ENCODE peak calls at places on chromosomes 3 and 15, in five cellular contexts. One of them, this sample, is unnamed.

GRCh38 chr15:25784876-25785642 is 78.1 kb downstream of the ATP10A start:
- DNase-seq in psoas muscle: no peak
- DNase-seq in sigmoid colon: peak; percentile 58
- DNase-seq in activated CD4-positive, alpha-beta T cell treated with anti-CD3 and anti-CD28 coated beads, Interleukin-2, amount 50 U/mL, for 24 hours: no peak
- DNase-seq in ureter: no peak
- DNase-seq in this sample: no peak

GRCh38 chr3:132344666-132345280 is 27.6 kb downstream of the ACP3 start:
- DNase-seq in sigmoid colon: no peak
- DNase-seq in activated CD4-positive, alpha-beta T cell treated with anti-CD3 and anti-CD28 coated beads, Interleukin-2, amount 50 U/mL, for 24 hours: no peak
- DNase-seq in psoas muscle: no peak
- DNase-seq in ureter: no peak
- DNase-seq in this sample: no peak

GRCh38 chr15:97604673-97605072 is 355.8 kb upstream of the ARRDC4 start:
- DNase-seq in sigmoid colon: no peak
- DNase-seq in ureter: no peak
- DNase-seq in activated CD4-positive, alpha-beta T cell treated with anti-CD3 and anti-CD28 coated beads, Interleukin-2, amount 50 U/mL, for 24 hours: no peak
- DNase-seq in psoas muscle: no peak
- DNase-seq in this sample: no peak

GRCh38 chr3:120275553-120276092 is 9.4 kb downstream of the GPR156 start:
- DNase-seq in ureter: no peak
- DNase-seq in sigmoid colon: no peak
- DNase-seq in activated CD4-positive, alpha-beta T cell treated with anti-CD3 and anti-CD28 coated beads, Interleukin-2, amount 50 U/mL, for 24 hours: no peak
- DNase-seq in psoas muscle: no peak
- DNase-seq in this sample: no peak

GRCh38 chr3:15860014-15860934 is 62.5 kb upstream of the ANKRD28 start:
- DNase-seq in activated CD4-positive, alpha-beta T cell treated with anti-CD3 and anti-CD28 coated beads, Interleukin-2, amount 50 U/mL, for 24 hours: peak; percentile 28
- DNase-seq in ureter: peak; percentile 50
- DNase-seq in sigmoid colon: peak; percentile 75
- DNase-seq in psoas muscle: peak; percentile 35
- DNase-seq in this sample: peak; percentile 61

GRCh38 chr3:108966773-108967172 is 13.1 kb upstream of the GUCA1C start:
- DNase-seq in activated CD4-positive, alpha-beta T cell treated with anti-CD3 and anti-CD28 coated beads, Interleukin-2, amount 50 U/mL, for 24 hours: no peak
- DNase-seq in sigmoid colon: no peak
- DNase-seq in ureter: no peak
- DNase-seq in psoas muscle: no peak
- DNase-seq in this sample: no peak

GRCh38 chr3:45055411-45056143 is 29.5 kb downstream of the CLEC3B start:
- DNase-seq in activated CD4-positive, alpha-beta T cell treated with anti-CD3 and anti-CD28 coated beads, Interleukin-2, amount 50 U/mL, for 24 hours: no peak
- DNase-seq in psoas muscle: no peak
- DNase-seq in sigmoid colon: no peak
- DNase-seq in ureter: no peak
- DNase-seq in this sample: no peak

GRCh38 chr3:21835266-21835665 is 84.3 kb upstream of the ZNF385D start:
- DNase-seq in activated CD4-positive, alpha-beta T cell treated with anti-CD3 and anti-CD28 coated beads, Interleukin-2, amount 50 U/mL, for 24 hours: no peak
- DNase-seq in ureter: no peak
- DNase-seq in sigmoid colon: no peak
- DNase-seq in psoas muscle: no peak
- DNase-seq in this sample: no peak

GRCh38 chr3:110697961-110698360 is 373.7 kb upstream of the NECTIN3 start:
- DNase-seq in psoas muscle: peak; percentile 15
- DNase-seq in sigmoid colon: no peak
- DNase-seq in ureter: no peak
- DNase-seq in activated CD4-positive, alpha-beta T cell treated with anti-CD3 and anti-CD28 coated beads, Interleukin-2, amount 50 U/mL, for 24 hours: no peak
- DNase-seq in this sample: no peak

GRCh38 chr3:50971487-50971924 is 296.8 kb downstream of the DOCK3 start:
- DNase-seq in psoas muscle: no peak
- DNase-seq in activated CD4-positive, alpha-beta T cell treated with anti-CD3 and anti-CD28 coated beads, Interleukin-2, amount 50 U/mL, for 24 hours: no peak
- DNase-seq in sigmoid colon: no peak
- DNase-seq in ureter: peak; percentile 63
- DNase-seq in this sample: peak; percentile 48

GRCh38 chr3:87350367-87351199 is 74.2 kb upstream of the POU1F1 start:
- DNase-seq in psoas muscle: no peak
- DNase-seq in activated CD4-positive, alpha-beta T cell treated with anti-CD3 and anti-CD28 coated beads, Interleukin-2, amount 50 U/mL, for 24 hours: no peak
- DNase-seq in ureter: no peak
- DNase-seq in sigmoid colon: no peak
- DNase-seq in this sample: peak; percentile 14

GRCh38 chr15:70528270-70528706 is 235.1 kb downstream of the UACA start:
- DNase-seq in ureter: peak; percentile 41
- DNase-seq in activated CD4-positive, alpha-beta T cell treated with anti-CD3 and anti-CD28 coated beads, Interleukin-2, amount 50 U/mL, for 24 hours: no peak
- DNase-seq in psoas muscle: no peak
- DNase-seq in sigmoid colon: no peak
- DNase-seq in this sample: no peak

GRCh38 chr15:36029606-36030005 is 483.6 kb upstream of the DPH6 start:
- DNase-seq in activated CD4-positive, alpha-beta T cell treated with anti-CD3 and anti-CD28 coated beads, Interleukin-2, amount 50 U/mL, for 24 hours: no peak
- DNase-seq in ureter: no peak
- DNase-seq in psoas muscle: no peak
- DNase-seq in sigmoid colon: no peak
- DNase-seq in this sample: no peak

GRCh38 chr3:72346526-72346926 is 501.7 kb downstream of the SHQ1 start:
- DNase-seq in activated CD4-positive, alpha-beta T cell treated with anti-CD3 and anti-CD28 coated beads, Interleukin-2, amount 50 U/mL, for 24 hours: no peak
- DNase-seq in sigmoid colon: peak; percentile 86
- DNase-seq in ureter: no peak
- DNase-seq in psoas muscle: peak; percentile 60
- DNase-seq in this sample: no peak

GRCh38 chr3:42376397-42376798 is 34.0 kb downstream of the LYZL4 start:
- DNase-seq in psoas muscle: peak; percentile 24
- DNase-seq in ureter: no peak
- DNase-seq in sigmoid colon: no peak
- DNase-seq in activated CD4-positive, alpha-beta T cell treated with anti-CD3 and anti-CD28 coated beads, Interleukin-2, amount 50 U/mL, for 24 hours: no peak
- DNase-seq in this sample: no peak

GRCh38 chr3:122427857-122428471 is 12.1 kb upstream of the WDR5B start:
- DNase-seq in sigmoid colon: no peak
- DNase-seq in psoas muscle: no peak
- DNase-seq in ureter: no peak
- DNase-seq in activated CD4-positive, alpha-beta T cell treated with anti-CD3 and anti-CD28 coated beads, Interleukin-2, amount 50 U/mL, for 24 hours: no peak
- DNase-seq in this sample: no peak

GRCh38 chr15:29852201-29852600 is 29.9 kb upstream of the TJP1 start:
- DNase-seq in activated CD4-positive, alpha-beta T cell treated with anti-CD3 and anti-CD28 coated beads, Interleukin-2, amount 50 U/mL, for 24 hours: no peak
- DNase-seq in sigmoid colon: no peak
- DNase-seq in psoas muscle: no peak
- DNase-seq in ureter: no peak
- DNase-seq in this sample: no peak

GRCh38 chr15:42088801-42089640 is 5.3 kb downstream of the PLA2G4D start:
- DNase-seq in sigmoid colon: no peak
- DNase-seq in ureter: no peak
- DNase-seq in psoas muscle: no peak
- DNase-seq in activated CD4-positive, alpha-beta T cell treated with anti-CD3 and anti-CD28 coated beads, Interleukin-2, amount 50 U/mL, for 24 hours: no peak
- DNase-seq in this sample: no peak

GRCh38 chr15:20348291-20348899 is 193.2 kb downstream of the GOLGA6L6 start:
- DNase-seq in sigmoid colon: peak; percentile 62
- DNase-seq in activated CD4-positive, alpha-beta T cell treated with anti-CD3 and anti-CD28 coated beads, Interleukin-2, amount 50 U/mL, for 24 hours: no peak
- DNase-seq in psoas muscle: no peak
- DNase-seq in ureter: peak; percentile 40
- DNase-seq in this sample: no peak

GRCh38 chr15:33400941-33401340 is 90.2 kb downstream of the RYR3 start:
- DNase-seq in activated CD4-positive, alpha-beta T cell treated with anti-CD3 and anti-CD28 coated beads, Interleukin-2, amount 50 U/mL, for 24 hours: no peak
- DNase-seq in ureter: no peak
- DNase-seq in sigmoid colon: no peak
- DNase-seq in psoas muscle: no peak
- DNase-seq in this sample: no peak

GRCh38 chr15:42062284-42062806 is 32.0 kb downstream of the PLA2G4D start:
- DNase-seq in activated CD4-positive, alpha-beta T cell treated with anti-CD3 and anti-CD28 coated beads, Interleukin-2, amount 50 U/mL, for 24 hours: no peak
- DNase-seq in ureter: no peak
- DNase-seq in sigmoid colon: no peak
- DNase-seq in psoas muscle: no peak
- DNase-seq in this sample: no peak

GRCh38 chr3:110789315-110789714 is 282.3 kb upstream of the NECTIN3 start:
- DNase-seq in psoas muscle: no peak
- DNase-seq in sigmoid colon: no peak
- DNase-seq in ureter: no peak
- DNase-seq in activated CD4-positive, alpha-beta T cell treated with anti-CD3 and anti-CD28 coated beads, Interleukin-2, amount 50 U/mL, for 24 hours: no peak
- DNase-seq in this sample: no peak

GRCh38 chr15:96340611-96341464 is 10.3 kb downstream of the NR2F2 start:
- DNase-seq in psoas muscle: no peak
- DNase-seq in sigmoid colon: peak; percentile 76
- DNase-seq in ureter: peak; percentile 52
- DNase-seq in activated CD4-positive, alpha-beta T cell treated with anti-CD3 and anti-CD28 coated beads, Interleukin-2, amount 50 U/mL, for 24 hours: no peak
- DNase-seq in this sample: peak; percentile 60

GRCh38 chr3:56347219-56347871 is 120.9 kb downstream of the ERC2 start:
- DNase-seq in activated CD4-positive, alpha-beta T cell treated with anti-CD3 and anti-CD28 coated beads, Interleukin-2, amount 50 U/mL, for 24 hours: no peak
- DNase-seq in sigmoid colon: no peak
- DNase-seq in psoas muscle: no peak
- DNase-seq in ureter: no peak
- DNase-seq in this sample: no peak

GRCh38 chr3:12719984-12720656 is 38.9 kb downstream of the TMEM40 start:
- DNase-seq in psoas muscle: peak; percentile 56
- DNase-seq in ureter: peak; percentile 79
- DNase-seq in activated CD4-positive, alpha-beta T cell treated with anti-CD3 and anti-CD28 coated beads, Interleukin-2, amount 50 U/mL, for 24 hours: peak; percentile 18
- DNase-seq in sigmoid colon: peak; percentile 89
- DNase-seq in this sample: peak; percentile 63

GRCh38 chr15:56249080-56249479 is 5.4 kb upstream of the RFX7 start:
- DNase-seq in ureter: no peak
- DNase-seq in sigmoid colon: no peak
- DNase-seq in activated CD4-positive, alpha-beta T cell treated with anti-CD3 and anti-CD28 coated beads, Interleukin-2, amount 50 U/mL, for 24 hours: no peak
- DNase-seq in psoas muscle: no peak
- DNase-seq in this sample: peak; percentile 19

GRCh38 chr15:85672338-85673097 is 122.2 kb downstream of the KLHL25 start:
- DNase-seq in psoas muscle: no peak
- DNase-seq in sigmoid colon: no peak
- DNase-seq in ureter: no peak
- DNase-seq in activated CD4-positive, alpha-beta T cell treated with anti-CD3 and anti-CD28 coated beads, Interleukin-2, amount 50 U/mL, for 24 hours: no peak
- DNase-seq in this sample: no peak

GRCh38 chr3:20669184-20669583 is 483.2 kb upstream of the SGO1 start:
- DNase-seq in sigmoid colon: no peak
- DNase-seq in ureter: no peak
- DNase-seq in activated CD4-positive, alpha-beta T cell treated with anti-CD3 and anti-CD28 coated beads, Interleukin-2, amount 50 U/mL, for 24 hours: no peak
- DNase-seq in psoas muscle: no peak
- DNase-seq in this sample: no peak

GRCh38 chr15:91308209-91308608 is 208.2 kb downstream of the SV2B start:
- DNase-seq in psoas muscle: no peak
- DNase-seq in activated CD4-positive, alpha-beta T cell treated with anti-CD3 and anti-CD28 coated beads, Interleukin-2, amount 50 U/mL, for 24 hours: no peak
- DNase-seq in ureter: no peak
- DNase-seq in sigmoid colon: no peak
- DNase-seq in this sample: no peak